ENCODE peak calls at places on chromosomes 13 and 19, in four cellular contexts. B is choroid plexus epithelial cell, U is lower lobe of right lung, F is stomach. R is an unnamed sample.

GRCh38 chr13:111117289-111117688 is 2.2 kb downstream of the ARHGEF7 start:
- DNase-seq in F (no peak), B (no peak), U (no peak), R (no peak)

GRCh38 chr19:11418518-11419506 is at the start of gene RGL3:
- DNase-seq in F (peak; percentile 77), U (peak; percentile 67), B (no peak), R (no peak)

GRCh38 chr19:16248380-16249023 is 50.8 kb downstream of the AP1M1 start:
- DNase-seq in F (no peak), B (no peak), U (no peak), R (no peak)

GRCh38 chr13:59834801-59835200 is 328.9 kb downstream of the DIAPH3 start:
- DNase-seq in U (no peak), F (no peak), B (peak; percentile 38), R (peak; percentile 3)

GRCh38 chr19:11286312-11286974 is 9.5 kb upstream of the TSPAN16 start:
- DNase-seq in U (no peak), F (no peak), B (peak; percentile 49), R (peak; percentile 86)

GRCh38 chr19:10896851-10897526 is 25.6 kb downstream of the CARM1 start:
- DNase-seq in B (peak; percentile 58), F (no peak), U (no peak), R (no peak)

GRCh38 chr19:30634431-30634830 is 262.2 kb downstream of the ZNF536 start:
- DNase-seq in F (no peak), U (no peak), B (no peak), R (no peak)

GRCh38 chr13:47005761-47006414 is 109.0 kb upstream of the HTR2A start:
- DNase-seq in B (no peak), F (no peak), U (no peak), R (no peak)

GRCh38 chr13:111893607-111894443 is 173.1 kb upstream of the SOX1 start:
- DNase-seq in F (no peak), B (no peak), U (no peak), R (no peak)

GRCh38 chr13:114099191-114099590 is 33.2 kb downstream of the RASA3 start:
- DNase-seq in U (peak; percentile 45), F (no peak), B (peak; percentile 92), R (peak; percentile 90)

GRCh38 chr19:3515891-3516422 is 9.8 kb downstream of the FZR1 start:
- DNase-seq in F (no peak), U (no peak), B (no peak), R (peak; percentile 22)

GRCh38 chr13:60646600-60646999 is 249.6 kb downstream of the TDRD3 start:
- DNase-seq in U (no peak), F (no peak), B (no peak), R (no peak)

GRCh38 chr19:28694812-28695211 is 518.1 kb downstream of the UQCRFS1 start:
- DNase-seq in F (no peak), B (peak; percentile 68), U (no peak), R (no peak)

GRCh38 chr19:53879145-53880037 is 2.6 kb upstream of the PRKCG start:
- DNase-seq in B (peak; percentile 89), U (peak; percentile 92), F (peak; percentile 90), R (peak; percentile 92)

GRCh38 chr13:34833562-34834182 is 108.4 kb upstream of the NBEA start:
- DNase-seq in U (no peak), B (peak; percentile 13), F (no peak), R (peak; percentile 7)
- TF ChIP-seq CTCF in U (no peak), B (peak; percentile 16), F (no peak), R (peak; percentile 3)

DNA sequence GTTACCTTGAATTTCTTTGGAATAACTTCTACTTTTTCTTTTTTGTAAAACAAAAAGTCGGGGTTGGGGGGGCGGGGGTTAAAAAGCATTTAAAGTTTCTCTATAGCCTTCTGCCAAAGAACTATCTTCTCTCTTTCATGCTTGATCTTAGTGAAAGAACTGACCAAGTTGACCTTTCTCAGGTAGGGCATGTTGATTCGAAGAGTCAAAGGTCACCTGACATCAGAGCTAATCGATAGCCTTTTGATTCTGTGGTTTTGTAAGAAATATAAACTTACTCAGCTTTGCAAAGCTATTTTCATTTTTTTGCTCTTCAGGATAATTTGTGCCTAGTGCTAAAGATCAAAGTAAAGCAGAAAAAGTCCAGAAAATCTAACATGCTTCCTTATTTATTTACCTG is 181.5 kb downstream of the IRS2 start:
- DNase-seq in U (no peak), B (no peak), F (no peak), R (no peak)
- H3K4me3 ChIP-seq in U (no peak overlapping the region), B (no peak overlapping the region), F (no peak overlapping the region), R (no peak overlapping the region)

DNA sequence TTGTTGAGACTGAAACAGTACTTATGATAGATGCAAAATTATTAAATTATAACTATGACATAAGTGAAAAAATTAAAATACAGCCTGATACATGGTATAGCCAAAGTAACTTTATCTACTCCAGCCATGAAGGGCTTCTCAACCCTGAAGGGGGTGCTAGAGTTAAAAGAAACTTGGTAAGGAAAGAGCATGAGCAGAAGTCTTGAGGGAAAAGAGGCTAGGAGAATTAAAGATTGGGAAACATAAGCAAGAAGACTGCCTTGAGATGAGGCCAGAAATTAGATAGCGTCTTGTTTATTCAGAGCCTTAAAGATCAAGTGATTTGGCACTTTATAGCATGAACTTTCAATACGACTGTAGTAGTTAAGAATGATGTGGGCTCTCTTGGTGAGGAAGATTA is 385.5 kb upstream of the PRR20A start:
- DNase-seq in B (no peak), U (no peak), F (no peak), R (peak; percentile 51)
- TF ChIP-seq CTCF in B (no peak), U (no peak), F (no peak), R (peak; percentile 41)

GRCh38 chr19:49073514-49074378 is 1.2 kb upstream of the KCNA7 start:
- DNase-seq in B (no peak), U (no peak), F (no peak), R (no peak)
- H3K4me3 ChIP-seq in B (no peak overlapping the region), U (no peak overlapping the region), F (no peak overlapping the region), R (no peak overlapping the region)

GRCh38 chr19:56140583-56141415 is at the start of gene ZNF444:
- DNase-seq in U (peak; percentile 98), B (peak; percentile 100), F (peak; percentile 99), R (peak; percentile 100)
- TF ChIP-seq CTCF in U (no peak), B (no peak), F (no peak), R (no peak)

DNA sequence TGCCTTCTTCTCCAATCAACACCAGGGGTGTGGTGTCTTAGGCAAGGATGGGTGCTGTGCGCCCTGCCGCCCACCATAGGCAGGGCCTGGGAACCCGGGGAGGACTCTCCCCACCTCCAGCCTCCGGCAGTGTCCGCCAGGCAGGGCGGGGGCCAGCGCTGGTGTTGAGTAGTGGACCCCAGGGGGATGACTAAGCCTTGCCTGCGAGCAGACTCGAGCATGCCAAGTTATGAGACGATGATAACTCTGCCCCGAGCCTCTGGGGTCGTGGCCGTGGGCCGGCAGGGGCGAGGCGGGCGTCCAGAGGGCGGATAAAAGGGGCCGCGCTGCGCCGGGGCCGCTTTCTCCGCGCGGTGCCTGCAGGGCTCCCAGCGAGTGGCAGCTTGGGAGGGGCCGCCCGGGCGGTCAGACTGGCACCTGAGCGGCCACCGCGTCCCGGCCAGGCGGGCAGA is at the start of gene MEDAG:
- DNase-seq in U (peak; percentile 50), B (peak; percentile 88), F (no peak), R (peak; percentile 87)
- H3K4me3 ChIP-seq in U (peak within 1 kb of the TSS; percentile 49), B (peak within 1 kb of the TSS; percentile 61), F (peak within 1 kb of the TSS; percentile 45), R (peak within 1 kb of the TSS; percentile 60)

GRCh38 chr13:93248627-93249047 is 22.0 kb downstream of the GPC6 start:
- DNase-seq in F (peak; percentile 31), U (peak; percentile 68), B (peak; percentile 83), R (peak; percentile 56)

GRCh38 chr13:93244918-93245280 is 18.3 kb downstream of the GPC6 start:
- DNase-seq in B (peak; percentile 47), F (no peak), U (no peak), R (peak; percentile 40)

GRCh38 chr13:93246069-93246468 is 19.5 kb downstream of the GPC6 start:
- DNase-seq in U (no peak), F (no peak), B (no peak), R (no peak)

GRCh38 chr13:93243375-93244063 is 16.9 kb downstream of the GPC6 start:
- DNase-seq in U (no peak), F (no peak), B (peak; percentile 12), R (no peak)

GRCh38 chr13:93244141-93244917 is 17.7 kb downstream of the GPC6 start:
- DNase-seq in F (no peak), U (no peak), B (peak; percentile 75), R (peak; percentile 51)
- TF ChIP-seq CTCF in F (no peak), U (no peak), B (peak; percentile 19), R (no peak)

GRCh38 chr19:6101991-6102390 is 8.3 kb downstream of the RFX2 start:
- DNase-seq in B (no peak), F (no peak), U (no peak), R (no peak)

GRCh38 chr19:6103894-6104293 is 6.4 kb downstream of the RFX2 start:
- DNase-seq in F (no peak), U (no peak), B (no peak), R (no peak)

GRCh38 chr19:6108721-6109633 is 1.3 kb downstream of the RFX2 start:
- DNase-seq in B (peak; percentile 63), U (peak; percentile 74), F (peak; percentile 32), R (peak; percentile 75)

GRCh38 chr19:6103217-6103644 is 7.1 kb downstream of the RFX2 start:
- DNase-seq in B (peak; percentile 76), U (peak; percentile 71), F (peak; percentile 85), R (peak; percentile 95)

GRCh38 chr19:6105444-6105843 is 4.9 kb downstream of the RFX2 start:
- DNase-seq in U (no peak), F (no peak), B (no peak), R (no peak)
- H3K4me3 ChIP-seq in U (no peak overlapping the region), F (no peak overlapping the region), B (no peak overlapping the region), R (no peak overlapping the region)

GRCh38 chr19:41959056-41960053 is at the start of gene RABAC1:
- DNase-seq in F (peak; percentile 89), B (peak; percentile 95), U (peak; percentile 92), R (peak; percentile 92)
- TF ChIP-seq CTCF in F (no peak), B (peak; percentile 38), U (peak; percentile 23), R (peak; percentile 19)

GRCh38 chr19:47637550-47637949 is 28.6 kb downstream of the BICRA start:
- DNase-seq in U (no peak), B (peak; percentile 93), F (no peak), R (peak; percentile 64)
- H3K4me3 ChIP-seq in U (no peak overlapping the region), B (no peak overlapping the region), F (no peak overlapping the region), R (no peak overlapping the region)

R was measured in fibroblast of pulmonary artery.